ENCODE peak calls at places on chromosomes 11 and 22, in five cellular contexts. P is LoVo, Y is 8988T, V is A172, C is cardiac muscle cell. B is an unnamed sample.

GRCh38 chr22:19929586-19930302 is 11.8 kb upstream of the COMT start:
- DNase-seq in P (no peak), Y (no peak), V (no peak), C (no peak), B (no peak)

GRCh38 chr11:66708026-66708579 is 20.9 kb downstream of the SPTBN2 start:
- DNase-seq in P (no peak), Y (no peak), V (no peak), C (no peak), B (no peak)

GRCh38 chr22:20267441-20268288 is 453 bp downstream of the RTN4R start:
- DNase-seq in P (peak), Y (no peak), V (no peak), C (peak), B (no peak)

GRCh38 chr22:25478111-25478510 is 86.4 kb upstream of the GRK3 start:
- DNase-seq in P (no peak), Y (no peak), V (no peak), C (no peak), B (no peak)

GRCh38 chr11:126918556-126918955 is 82.0 kb downstream of the KIRREL3 start:
- DNase-seq in P (no peak), Y (no peak), V (no peak), C (no peak), B (no peak)

GRCh38 chr22:37048133-37048532 is 3.4 kb upstream of the KCTD17 start:
- DNase-seq in P (no peak), Y (no peak), V (no peak), C (no peak), B (no peak)

GRCh38 chr11:2537010-2537695 is 92.3 kb downstream of the KCNQ1 start:
- DNase-seq in P (no peak), Y (no peak), V (no peak), C (no peak), B (no peak)

GRCh38 chr11:85826096-85826855 is 15.3 kb upstream of the SYTL2 start:
- DNase-seq in P (peak), Y (peak), V (peak), C (peak), B (peak)

GRCh38 chr11:57481315-57481714 is 21.0 kb downstream of the RTN4RL2 start:
- DNase-seq in P (no peak), Y (no peak), V (no peak), C (no peak), B (no peak)

GRCh38 chr22:37267128-37267587 is 15.2 kb upstream of the CYTH4 start:
- DNase-seq in P (no peak), Y (no peak), V (no peak), C (peak), B (peak)

GRCh38 chr22:24054356-24054755 is 43.3 kb downstream of the CABIN1 start:
- DNase-seq in P (no peak), Y (no peak), V (no peak), C (no peak), B (no peak)

GRCh38 chr11:77530879-77531278 is 57.0 kb upstream of the PAK1 start:
- DNase-seq in P (no peak), Y (no peak), V (no peak), C (no peak), B (no peak)

GRCh38 chr11:71206186-71206585 is 46.2 kb downstream of the SHANK2 start:
- DNase-seq in P (no peak), Y (no peak), V (no peak), C (no peak), B (no peak)

GRCh38 chr11:65882191-65883057 is 2.8 kb downstream of the CTSW start:
- DNase-seq in P (no peak), Y (no peak), V (no peak), C (no peak), B (no peak)

GRCh38 chr11:68037481-68038225 is 1.2 kb upstream of the TCIRG1 start:
- DNase-seq in P (no peak), Y (no peak), V (no peak), C (no peak), B (no peak)

GRCh38 chr11:70819022-70819421 is 420.7 kb downstream of the CTTN start:
- DNase-seq in P (no peak), Y (no peak), V (no peak), C (no peak), B (no peak)

GRCh38 chr11:74434528-74434927 is 32.8 kb downstream of the KCNE3 start:
- DNase-seq in P (no peak), Y (no peak), V (no peak), C (no peak), B (no peak)

GRCh38 chr11:22471405-22471804 is 133.2 kb downstream of the SLC17A6 start:
- DNase-seq in P (no peak), Y (no peak), V (no peak), C (no peak), B (no peak)

GRCh38 chr11:65132988-65133700 is 1.2 kb downstream of the SYVN1 start:
- DNase-seq in P (peak), Y (no peak), V (no peak), C (no peak), B (peak)

GRCh38 chr22:19815093-19815822 is 39.4 kb downstream of the GNB1L start:
- DNase-seq in P (no peak), Y (no peak), V (no peak), C (no peak), B (no peak)

B was measured in NAMALWA.